ENCODE peak calls at places on chromosome 5, in six cellular contexts. One of them, this sample, is unnamed.
A peak's percentile ranks its signal among the peaks of the same experiment; 100 is the strongest.

GRCh38 chr5:4802044-4802443 is 338.1 kb upstream of the ADAMTS16 start:
- DNase-seq in A549: no peak
- DNase-seq in stomach: no peak
- DNase-seq in transverse colon: no peak
- DNase-seq in HepG2: no peak
- DNase-seq in H1: no peak
- DNase-seq in this sample: no peak

GRCh38 chr5:139655727-139656271 is 7.7 kb downstream of the CXXC5 start:
- DNase-seq in A549: no peak
- DNase-seq in stomach: peak; percentile 85
- DNase-seq in transverse colon: no peak
- DNase-seq in HepG2: peak; percentile 76
- DNase-seq in H1: no peak
- DNase-seq in this sample: no peak

GRCh38 chr5:151155777-151156731 is 1.5 kb downstream of the ANXA6 start:
- DNase-seq in A549: no peak
- DNase-seq in stomach: no peak
- DNase-seq in transverse colon: peak; percentile 31
- DNase-seq in HepG2: peak; percentile 42
- DNase-seq in H1: no peak
- DNase-seq in this sample: no peak

GRCh38 chr5:178291969-178292825 is 59.6 kb upstream of the PHYKPL start:
- DNase-seq in A549: no peak
- DNase-seq in stomach: no peak
- DNase-seq in transverse colon: no peak
- DNase-seq in HepG2: no peak
- DNase-seq in H1: no peak
- DNase-seq in this sample: no peak

GRCh38 chr5:149416977-149417713 is 38.1 kb upstream of the IL17B start:
- DNase-seq in A549: no peak
- DNase-seq in stomach: no peak
- DNase-seq in transverse colon: no peak
- DNase-seq in HepG2: no peak
- DNase-seq in H1: no peak
- DNase-seq in this sample: no peak

GRCh38 chr5:28967848-28968247 is 1929.5 kb upstream of the CDH9 start:
- DNase-seq in A549: no peak
- DNase-seq in stomach: no peak
- DNase-seq in transverse colon: no peak
- DNase-seq in HepG2: peak; percentile 5
- DNase-seq in H1: no peak
- DNase-seq in this sample: no peak

GRCh38 chr5:90941002-90941720 is 382.6 kb downstream of the ADGRV1 start:
- DNase-seq in A549: no peak
- DNase-seq in stomach: no peak
- DNase-seq in transverse colon: no peak
- DNase-seq in HepG2: no peak
- DNase-seq in H1: no peak
- DNase-seq in this sample: no peak

GRCh38 chr5:21152611-21153010 is 1164.6 kb upstream of the CDH18 start:
- DNase-seq in A549: peak; percentile 2
- DNase-seq in stomach: no peak
- DNase-seq in transverse colon: no peak
- DNase-seq in HepG2: no peak
- DNase-seq in H1: no peak
- DNase-seq in this sample: no peak

GRCh38 chr5:27325513-27325912 is 287.1 kb upstream of the CDH9 start:
- DNase-seq in A549: no peak
- DNase-seq in stomach: no peak
- DNase-seq in transverse colon: no peak
- DNase-seq in HepG2: no peak
- DNase-seq in H1: no peak
- DNase-seq in this sample: no peak

GRCh38 chr5:1315709-1316587 is 21.1 kb upstream of the TERT start:
- DNase-seq in A549: no peak
- DNase-seq in stomach: peak; percentile 88
- DNase-seq in transverse colon: peak; percentile 88
- DNase-seq in HepG2: peak; percentile 80
- DNase-seq in H1: no peak
- DNase-seq in this sample: no peak

GRCh38 chr5:178483620-178484019 is 106.6 kb downstream of the COL23A1 start:
- DNase-seq in A549: no peak
- DNase-seq in stomach: peak; percentile 38
- DNase-seq in transverse colon: peak; percentile 30
- DNase-seq in HepG2: no peak
- DNase-seq in H1: no peak
- DNase-seq in this sample: peak; percentile 16

GRCh38 chr5:97778451-97778850 is 595.4 kb upstream of the RIOK2 start:
- DNase-seq in A549: no peak
- DNase-seq in stomach: no peak
- DNase-seq in transverse colon: no peak
- DNase-seq in HepG2: no peak
- DNase-seq in H1: no peak
- DNase-seq in this sample: no peak

GRCh38 chr5:86885011-86885410 is 267.3 kb downstream of the COX7C start:
- DNase-seq in A549: no peak
- DNase-seq in stomach: no peak
- DNase-seq in transverse colon: no peak
- DNase-seq in HepG2: no peak
- DNase-seq in H1: no peak
- DNase-seq in this sample: no peak

GRCh38 chr5:19886123-19886921 is 101.7 kb downstream of the CDH18 start:
- DNase-seq in A549: no peak
- DNase-seq in stomach: no peak
- DNase-seq in transverse colon: no peak
- DNase-seq in HepG2: no peak
- DNase-seq in H1: no peak
- DNase-seq in this sample: no peak

GRCh38 chr5:74562116-74562515 is 78.4 kb downstream of the ENC1 start:
- DNase-seq in A549: no peak
- DNase-seq in stomach: no peak
- DNase-seq in transverse colon: no peak
- DNase-seq in HepG2: no peak
- DNase-seq in H1: no peak
- DNase-seq in this sample: no peak

GRCh38 chr5:176889321-176890280 is 9.5 kb downstream of the HK3 start:
- DNase-seq in A549: no peak
- DNase-seq in stomach: no peak
- DNase-seq in transverse colon: peak; percentile 4
- DNase-seq in HepG2: no peak
- DNase-seq in H1: no peak
- DNase-seq in this sample: no peak

GRCh38 chr5:108521841-108522506 is 140.1 kb upstream of the FBXL17 start:
- DNase-seq in A549: peak; percentile 18
- DNase-seq in stomach: no peak
- DNase-seq in transverse colon: no peak
- DNase-seq in HepG2: peak; percentile 53
- DNase-seq in H1: no peak
- DNase-seq in this sample: no peak

GRCh38 chr5:61802456-61802855 is 470.4 kb downstream of the ZSWIM6 start:
- DNase-seq in A549: no peak
- DNase-seq in stomach: no peak
- DNase-seq in transverse colon: no peak
- DNase-seq in HepG2: no peak
- DNase-seq in H1: no peak
- DNase-seq in this sample: no peak

GRCh38 chr5:169147542-169147941 is 153.4 kb downstream of the SLIT3 start:
- DNase-seq in A549: no peak
- DNase-seq in stomach: no peak
- DNase-seq in transverse colon: no peak
- DNase-seq in HepG2: no peak
- DNase-seq in H1: no peak
- DNase-seq in this sample: no peak

GRCh38 chr5:179605026-179605833 is 18.2 kb downstream of the HNRNPH1 start:
- DNase-seq in A549: no peak
- DNase-seq in stomach: no peak
- DNase-seq in transverse colon: no peak
- DNase-seq in HepG2: no peak
- DNase-seq in H1: no peak
- DNase-seq in this sample: no peak

GRCh38 chr5:93421987-93422391 is 159.0 kb downstream of the NR2F1-AS1 start:
- DNase-seq in A549: no peak
- DNase-seq in stomach: no peak
- DNase-seq in transverse colon: no peak
- DNase-seq in HepG2: no peak
- DNase-seq in H1: no peak
- DNase-seq in this sample: no peak

GRCh38 chr5:28850320-28850921 is 1812.0 kb upstream of the CDH9 start:
- DNase-seq in A549: no peak
- DNase-seq in stomach: no peak
- DNase-seq in transverse colon: no peak
- DNase-seq in HepG2: no peak
- DNase-seq in H1: no peak
- DNase-seq in this sample: no peak

GRCh38 chr5:145981612-145982571 is 45.5 kb downstream of the SH3RF2 start:
- DNase-seq in A549: no peak
- DNase-seq in stomach: peak; percentile 63
- DNase-seq in transverse colon: no peak
- DNase-seq in HepG2: peak; percentile 79
- DNase-seq in H1: no peak
- DNase-seq in this sample: no peak

GRCh38 chr5:169875091-169875727 is 105.1 kb downstream of the INSYN2B start:
- DNase-seq in A549: no peak
- DNase-seq in stomach: no peak
- DNase-seq in transverse colon: no peak
- DNase-seq in HepG2: no peak
- DNase-seq in H1: no peak
- DNase-seq in this sample: peak; percentile 56

GRCh38 chr5:109256486-109256885 is 153.3 kb downstream of the PJA2 start:
- DNase-seq in A549: no peak
- DNase-seq in stomach: no peak
- DNase-seq in transverse colon: no peak
- DNase-seq in HepG2: no peak
- DNase-seq in H1: no peak
- DNase-seq in this sample: no peak

GRCh38 chr5:5335708-5336211 is 86.7 kb upstream of the ICE1 start:
- DNase-seq in A549: peak; percentile 46
- DNase-seq in stomach: no peak
- DNase-seq in transverse colon: no peak
- DNase-seq in HepG2: peak; percentile 70
- DNase-seq in H1: no peak
- DNase-seq in this sample: no peak

GRCh38 chr5:132063090-132063911 is 2.8 kb downstream of the IL3 start:
- DNase-seq in A549: peak; percentile 75
- DNase-seq in stomach: peak; percentile 78
- DNase-seq in transverse colon: peak; percentile 77
- DNase-seq in HepG2: peak; percentile 45
- DNase-seq in H1: peak; percentile 43
- DNase-seq in this sample: peak; percentile 85

GRCh38 chr5:143515829-143516228 is 112.3 kb upstream of the NR3C1 start:
- DNase-seq in A549: no peak
- DNase-seq in stomach: no peak
- DNase-seq in transverse colon: no peak
- DNase-seq in HepG2: no peak
- DNase-seq in H1: no peak
- DNase-seq in this sample: no peak

GRCh38 chr5:14225173-14225834 is 82.2 kb downstream of the TRIO start:
- DNase-seq in A549: no peak
- DNase-seq in stomach: no peak
- DNase-seq in transverse colon: no peak
- DNase-seq in HepG2: no peak
- DNase-seq in H1: no peak
- DNase-seq in this sample: no peak

GRCh38 chr5:15993334-15993733 is 186.3 kb downstream of the MARCHF11 start:
- DNase-seq in A549: no peak
- DNase-seq in stomach: no peak
- DNase-seq in transverse colon: no peak
- DNase-seq in HepG2: no peak
- DNase-seq in H1: no peak
- DNase-seq in this sample: no peak

GRCh38 chr5:40991168-40991980 is 79.8 kb downstream of the MROH2B start:
- DNase-seq in A549: no peak
- DNase-seq in stomach: peak; percentile 52
- DNase-seq in transverse colon: peak; percentile 30
- DNase-seq in HepG2: peak; percentile 94
- DNase-seq in H1: no peak
- DNase-seq in this sample: peak; percentile 88
- TF ChIP-seq EP300 in A549: no peak
- TF ChIP-seq EP300 in stomach: peak; percentile 71
- TF ChIP-seq EP300 in transverse colon: no peak
- TF ChIP-seq EP300 in HepG2: peak; percentile 95
- TF ChIP-seq EP300 in H1: no peak
- TF ChIP-seq EP300 in this sample: peak; percentile 99

DNA sequence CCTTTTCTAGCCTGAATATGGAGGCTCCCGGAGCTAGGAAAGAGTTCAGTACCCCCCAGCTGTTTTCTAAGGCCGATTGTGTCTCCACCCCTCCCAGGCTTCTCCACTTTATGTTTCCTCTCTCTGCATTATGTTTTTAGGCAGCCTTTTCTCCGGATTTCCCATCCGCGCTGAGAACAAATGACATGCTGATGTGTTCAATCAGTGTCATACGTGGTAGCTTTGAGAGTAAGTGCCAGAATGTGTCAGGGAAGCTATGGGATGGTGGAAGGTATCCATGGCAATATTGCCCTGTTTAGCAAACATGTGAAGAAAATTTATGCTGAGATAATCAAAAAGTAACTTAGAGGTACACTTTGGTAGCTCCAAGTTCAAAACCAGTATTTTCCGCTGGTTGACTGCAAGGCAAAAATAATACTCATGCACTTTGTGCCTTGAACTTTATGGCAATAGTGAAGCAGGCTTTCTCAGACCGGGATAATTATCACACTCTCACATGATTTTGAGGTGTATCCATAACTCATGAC is 36.7 kb upstream of the LECT2 start:
- DNase-seq in A549: no peak
- DNase-seq in stomach: no peak
- DNase-seq in transverse colon: no peak
- DNase-seq in HepG2: no peak
- DNase-seq in H1: no peak
- DNase-seq in this sample: no peak
- TF ChIP-seq EP300 in A549: no peak
- TF ChIP-seq EP300 in stomach: no peak
- TF ChIP-seq EP300 in transverse colon: no peak
- TF ChIP-seq EP300 in HepG2: no peak
- TF ChIP-seq EP300 in H1: no peak
- TF ChIP-seq EP300 in this sample: no peak

DNA sequence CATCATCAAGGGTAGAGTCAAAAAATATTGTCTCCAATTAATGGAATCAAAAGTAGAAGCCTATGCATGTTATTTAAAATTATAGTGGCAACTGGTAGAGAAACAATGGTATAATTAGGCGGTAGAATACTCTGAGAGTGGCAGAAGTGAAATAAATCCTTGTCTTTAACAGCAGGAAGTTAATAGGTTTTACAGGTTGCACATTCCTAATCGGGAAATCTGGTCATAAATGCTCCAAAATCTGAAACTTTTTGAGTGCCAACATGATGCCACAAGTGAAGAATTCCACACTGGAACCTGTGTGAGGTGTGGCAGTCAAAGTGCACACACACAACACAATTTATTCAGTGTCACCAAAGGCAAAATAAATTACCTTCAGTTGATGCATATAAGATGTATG is 433.4 kb downstream of the TAF11L14 start:
- DNase-seq in A549: no peak
- DNase-seq in stomach: no peak
- DNase-seq in transverse colon: no peak
- DNase-seq in HepG2: no peak
- DNase-seq in H1: no peak
- DNase-seq in this sample: no peak
- TF ChIP-seq EP300 in A549: no peak
- TF ChIP-seq EP300 in stomach: no peak
- TF ChIP-seq EP300 in transverse colon: no peak
- TF ChIP-seq EP300 in HepG2: no peak
- TF ChIP-seq EP300 in H1: no peak
- TF ChIP-seq EP300 in this sample: no peak

GRCh38 chr5:125198270-125198974 is 452.0 kb upstream of the ZNF608 start:
- DNase-seq in A549: no peak
- DNase-seq in stomach: peak; percentile 80
- DNase-seq in transverse colon: peak; percentile 74
- DNase-seq in HepG2: no peak
- DNase-seq in H1: no peak
- DNase-seq in this sample: peak; percentile 57
- TF ChIP-seq EP300 in A549: no peak
- TF ChIP-seq EP300 in stomach: no peak
- TF ChIP-seq EP300 in transverse colon: no peak
- TF ChIP-seq EP300 in HepG2: no peak
- TF ChIP-seq EP300 in H1: no peak
- TF ChIP-seq EP300 in this sample: no peak

This sample was measured in tibial nerve.